ENCODE peak calls at places on chromosomes 13 and 19, in four cellular contexts. Q is SW480, K is upper lobe of right lung, U is germinal center. X is an unnamed sample.

GRCh38 chr13:26026211-26026610 is 25.6 kb downstream of the SHISA2 start:
- DNase-seq in Q (no peak), K (no peak), U (no peak), X (no peak)

GRCh38 chr19:13095934-13096890 is 6.4 kb downstream of the LYL1 start:
- DNase-seq in Q (no peak), K (no peak), U (no peak), X (peak)

GRCh38 chr13:32086366-32086765 is 54.8 kb downstream of the FRY start:
- DNase-seq in Q (no peak), K (no peak), U (no peak), X (no peak)

GRCh38 chr13:91647361-91647970 is 249.0 kb downstream of the GPC5 start:
- DNase-seq in Q (no peak), K (no peak), U (no peak), X (no peak)

GRCh38 chr13:73741111-73741510 is 393.1 kb downstream of the KLF12 start:
- DNase-seq in Q (no peak), K (no peak), U (no peak), X (no peak)

GRCh38 chr13:48497669-48498068 is 35.2 kb downstream of the RCBTB2 start:
- DNase-seq in Q (no peak), K (no peak), U (no peak), X (no peak)

GRCh38 chr13:44311011-44311481 is 62.6 kb upstream of the SERP2 start:
- DNase-seq in Q (no peak), K (peak), U (no peak), X (no peak)

GRCh38 chr19:47280183-47280797 is 5.6 kb downstream of the INAFM1 start:
- DNase-seq in Q (peak), K (peak), U (peak), X (no peak)

GRCh38 chr13:70844391-70845108 is 736.3 kb upstream of the KLHL1 start:
- DNase-seq in Q (no peak), K (no peak), U (no peak), X (no peak)

GRCh38 chr19:11984986-11985385 is 20.1 kb downstream of the ZNF763 start:
- DNase-seq in Q (no peak), K (no peak), U (peak), X (no peak)

GRCh38 chr13:21625366-21625765 is 21.4 kb upstream of the MICU2 start:
- DNase-seq in Q (peak), K (no peak), U (peak), X (no peak)

GRCh38 chr13:23392313-23392712 is 41.2 kb downstream of the SACS start:
- DNase-seq in Q (no peak), K (no peak), U (no peak), X (no peak)

GRCh38 chr19:53511933-53512374 is 26.0 kb upstream of the ZNF331 start:
- DNase-seq in Q (peak), K (peak), U (peak), X (peak)

GRCh38 chr19:45306522-45307027 is 16.1 kb downstream of the CKM start:
- DNase-seq in Q (no peak), K (no peak), U (no peak), X (no peak)

GRCh38 chr19:39768811-39769210 is 9.8 kb upstream of the LEUTX start:
- DNase-seq in Q (no peak), K (no peak), U (no peak), X (no peak)

GRCh38 chr13:24254151-24254810 is 55.1 kb upstream of the C1QTNF9 start:
- DNase-seq in Q (no peak), K (peak), U (no peak), X (no peak)

GRCh38 chr19:34972163-34972705 is 8.2 kb upstream of the ZNF792 start:
- DNase-seq in Q (no peak), K (no peak), U (no peak), X (no peak)

GRCh38 chr13:57739791-57740190 is 108.2 kb downstream of the PCDH17 start:
- DNase-seq in Q (no peak), K (no peak), U (no peak), X (no peak)

GRCh38 chr19:56864443-56865125 is 24.1 kb upstream of the PEG3 start:
- DNase-seq in Q (no peak), K (no peak), U (no peak), X (no peak)

GRCh38 chr19:13537454-13537853 is 31.2 kb upstream of the CACNA1A start:
- DNase-seq in Q (peak), K (no peak), U (no peak), X (no peak)

GRCh38 chr13:60759499-60759898 is 362.5 kb downstream of the TDRD3 start:
- DNase-seq in Q (no peak), K (no peak), U (no peak), X (no peak)

GRCh38 chr19:41324921-41325639 is 15.1 kb downstream of the CCDC97 start:
- DNase-seq in Q (peak), K (peak), U (no peak), X (peak)

GRCh38 chr19:3608750-3609322 is 2.2 kb upstream of the TBXA2R start:
- DNase-seq in Q (no peak), K (no peak), U (no peak), X (peak)

GRCh38 chr13:110641055-110642015 is 26.0 kb downstream of the NAXD start:
- DNase-seq in Q (no peak), K (no peak), U (no peak), X (peak)

GRCh38 chr13:81670048-81670447 is 1329.1 kb upstream of the SPRY2 start:
- DNase-seq in Q (no peak), K (no peak), U (no peak), X (no peak)

GRCh38 chr13:91174886-91175501 is 172.5 kb upstream of the MIR17HG start:
- DNase-seq in Q (no peak), K (peak), U (no peak), X (no peak)

GRCh38 chr13:71813187-71813586 is 53.8 kb downstream of the DACH1 start:
- DNase-seq in Q (no peak), K (no peak), U (no peak), X (no peak)

GRCh38 chr13:38618336-38618735 is 68.5 kb upstream of the FREM2 start:
- DNase-seq in Q (no peak), K (no peak), U (no peak), X (no peak)

GRCh38 chr13:26616126-26616525 is 58.6 kb downstream of the WASF3 start:
- DNase-seq in Q (peak), K (no peak), U (no peak), X (no peak)

GRCh38 chr19:55146648-55147218 is 2.3 kb downstream of the TNNT1 start:
- DNase-seq in Q (peak), K (no peak), U (no peak), X (no peak)

GRCh38 chr13:46355906-46356305 is 31.1 kb downstream of the RUBCNL start:
- DNase-seq in Q (no peak), K (no peak), U (no peak), X (no peak)

X was measured in ovary.